ENCODE peak calls at places on chromosome 16, in ten cellular contexts. E, W, L, F, A, Q, P, M, I and C are unnamed samples.

GRCh38 chr16:75250809-75251279 is 580 bp downstream of the BCAR1 start:
- DNase-seq in E (no peak), M (no peak), F (no peak), L (no peak), A (no peak), W (no peak), Q (no peak), P (no peak), I (peak), C (peak)

GRCh38 chr16:30018731-30019158 is 4.3 kb upstream of the C16orf92 start:
- DNase-seq in A (peak), W (no peak), L (no peak), M (no peak), E (no peak), F (no peak), I (peak), Q (no peak), P (no peak), C (no peak)

GRCh38 chr16:54585966-54586365 is 299.4 kb upstream of the IRX3 start:
- DNase-seq in E (no peak), F (no peak), W (no peak), L (no peak), I (no peak), A (no peak), Q (no peak), P (no peak), M (peak), C (no peak)

GRCh38 chr16:27642753-27643152 is 92.8 kb downstream of the KATNIP start:
- DNase-seq in Q (no peak), F (peak), E (no peak), W (no peak), M (peak), A (no peak), P (no peak), I (peak), L (no peak), C (peak)

GRCh38 chr16:87423429-87423828 is 31.3 kb downstream of the MAP1LC3B start:
- DNase-seq in I (no peak), L (no peak), A (no peak), F (no peak), Q (no peak), W (no peak), P (no peak), E (no peak), M (no peak), C (no peak)

GRCh38 chr16:84054271-84054670 is 11.7 kb upstream of the SLC38A8 start:
- DNase-seq in L (no peak), I (no peak), W (no peak), E (no peak), A (no peak), M (no peak), P (no peak), F (no peak), Q (no peak), C (no peak)

GRCh38 chr16:85563515-85564276 is 49.4 kb upstream of the GSE1 start:
- DNase-seq in F (peak), Q (no peak), M (no peak), A (no peak), L (peak), W (no peak), E (peak), P (peak), I (peak), C (peak)

GRCh38 chr16:19393226-19394074 is 24.2 kb upstream of the TMC5 start:
- DNase-seq in P (no peak), I (peak), L (no peak), F (no peak), Q (no peak), A (peak), M (peak), E (peak), W (no peak), C (peak)

GRCh38 chr16:23889189-23889588 is 53.4 kb downstream of the PRKCB start:
- DNase-seq in L (no peak), A (no peak), M (no peak), Q (no peak), P (no peak), I (no peak), W (no peak), F (no peak), E (no peak), C (no peak)

GRCh38 chr16:22898131-22898530 is 84.2 kb downstream of the HS3ST2 start:
- DNase-seq in W (no peak), P (no peak), I (no peak), L (no peak), M (no peak), Q (no peak), A (no peak), E (no peak), F (no peak), C (no peak)

GRCh38 chr16:88084881-88085280 is 133.6 kb downstream of the BANP start:
- DNase-seq in F (no peak), A (no peak), P (no peak), Q (no peak), M (no peak), L (no peak), W (peak), E (no peak), I (no peak), C (no peak)

GRCh38 chr16:2468725-2469398 is 2.2 kb upstream of the NTN3 start:
- DNase-seq in E (no peak), Q (no peak), F (no peak), L (no peak), P (no peak), M (peak), I (no peak), A (no peak), W (no peak), C (no peak)

GRCh38 chr16:56915311-56916105 is 16.4 kb upstream of the HERPUD1 start:
- DNase-seq in L (no peak), E (no peak), M (no peak), P (no peak), W (no peak), Q (no peak), A (no peak), I (no peak), F (no peak), C (no peak)

GRCh38 chr16:46972971-46973456 is 460 bp downstream of the DNAJA2 start:
- DNase-seq in M (no peak), W (peak), Q (peak), E (no peak), F (peak), L (peak), P (no peak), I (no peak), A (peak), C (peak)

GRCh38 chr16:63938661-63939060 is 1183.2 kb downstream of the CDH11 start:
- DNase-seq in W (no peak), L (no peak), E (no peak), M (no peak), A (no peak), I (no peak), Q (no peak), P (no peak), F (no peak), C (no peak)

GRCh38 chr16:2149630-2150417 is 1.4 kb downstream of the RAB26 start:
- DNase-seq in E (no peak), W (no peak), F (peak), P (no peak), I (peak), M (peak), L (no peak), A (no peak), Q (peak), C (no peak)